ENCODE peak calls at places on chromosomes 3 and 15, in seven cellular contexts. N, S, W, Y, K, B and U are unnamed samples.

GRCh38 chr3:158768881-158769518 is 32.9 kb upstream of the MFSD1 start:
- DNase-seq in N (no peak), S (peak), W (peak), Y (no peak), K (peak), B (no peak), U (no peak)

GRCh38 chr15:58498821-58499580 is 67.2 kb downstream of the LIPC start:
- DNase-seq in N (no peak), S (peak), W (peak), Y (no peak), K (peak), B (no peak), U (no peak)

GRCh38 chr3:10758304-10759037 is 57.6 kb upstream of the SLC6A11 start:
- DNase-seq in N (no peak), S (peak), W (peak), Y (peak), K (peak), B (peak), U (peak)

GRCh38 chr3:133211449-133211848 is 173.3 kb downstream of the TMEM108 start:
- DNase-seq in N (peak), S (peak), W (no peak), Y (peak), K (no peak), B (no peak), U (peak)

GRCh38 chr3:39168156-39168780 is 14.9 kb upstream of the CSRNP1 start:
- DNase-seq in N (no peak), S (no peak), W (no peak), Y (no peak), K (no peak), B (no peak), U (no peak)

GRCh38 chr3:156957715-156958114 is 131.6 kb downstream of the LEKR1 start:
- DNase-seq in N (no peak), S (no peak), W (no peak), Y (no peak), K (no peak), B (no peak), U (no peak)

GRCh38 chr15:67396109-67396508 is 124.8 kb upstream of the C15orf61 start:
- DNase-seq in N (no peak), S (no peak), W (no peak), Y (no peak), K (no peak), B (no peak), U (no peak)

GRCh38 chr3:63274359-63274758 is 3.7 kb upstream of the SYNPR start:
- DNase-seq in N (no peak), S (no peak), W (no peak), Y (no peak), K (no peak), B (no peak), U (no peak)

GRCh38 chr3:99242271-99242670 is 340.8 kb upstream of the DCBLD2 start:
- DNase-seq in N (no peak), S (peak), W (peak), Y (no peak), K (peak), B (no peak), U (no peak)

GRCh38 chr3:78601249-78601648 is 1166.5 kb downstream of the ROBO1 start:
- DNase-seq in N (no peak), S (no peak), W (no peak), Y (no peak), K (no peak), B (no peak), U (no peak)

GRCh38 chr3:83065861-83066260 is 1304.4 kb upstream of the GBE1 start:
- DNase-seq in N (no peak), S (no peak), W (no peak), Y (no peak), K (no peak), B (no peak), U (no peak)

GRCh38 chr3:168024537-168024941 is 71.2 kb downstream of the GOLIM4 start:
- DNase-seq in N (no peak), S (peak), W (peak), Y (no peak), K (peak), B (no peak), U (no peak)

GRCh38 chr3:8622873-8623725 is 21.5 kb downstream of the SSUH2 start:
- DNase-seq in N (peak), S (peak), W (peak), Y (peak), K (peak), B (peak), U (peak)

GRCh38 chr15:100684591-100684990 is 82.2 kb downstream of the ASB7 start:
- DNase-seq in N (no peak), S (no peak), W (no peak), Y (no peak), K (no peak), B (no peak), U (peak)

GRCh38 chr3:70824785-70825184 is 512.3 kb upstream of the MDFIC2 start:
- DNase-seq in N (no peak), S (peak), W (peak), Y (no peak), K (no peak), B (no peak), U (no peak)

GRCh38 chr15:37098468-37099320 is 1.7 kb downstream of the MEIS2 start:
- DNase-seq in N (no peak), S (peak), W (peak), Y (peak), K (peak), B (peak), U (peak)

GRCh38 chr15:63446260-63446659 is 58.1 kb upstream of the USP3 start:
- DNase-seq in N (no peak), S (no peak), W (no peak), Y (no peak), K (no peak), B (no peak), U (no peak)

GRCh38 chr3:39166134-39166710 is 12.8 kb upstream of the CSRNP1 start:
- DNase-seq in N (no peak), S (peak), W (peak), Y (peak), K (peak), B (no peak), U (no peak)

GRCh38 chr15:86162172-86162591 is 82.5 kb downstream of the AGBL1 start:
- DNase-seq in N (no peak), S (no peak), W (no peak), Y (no peak), K (no peak), B (no peak), U (no peak)

DNA sequence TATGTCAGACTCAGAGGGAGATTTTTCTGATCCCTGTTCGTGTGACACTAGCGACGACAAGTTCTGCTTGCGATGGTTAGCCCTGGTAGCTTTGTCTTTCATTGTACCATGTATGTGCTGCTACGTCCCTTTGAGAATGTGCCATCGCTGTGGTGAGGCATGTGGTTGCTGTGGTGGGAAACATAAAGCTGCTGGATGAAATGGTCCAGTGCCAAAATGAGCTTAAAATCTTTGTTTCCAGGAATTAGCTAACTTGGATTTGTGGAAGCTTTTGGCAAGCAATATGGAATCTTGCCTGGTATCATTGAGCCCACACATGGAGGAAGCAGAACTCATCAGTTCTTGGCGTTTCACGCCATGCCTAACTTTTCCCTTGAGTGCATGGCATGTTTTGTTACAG is 98.8 kb downstream of the SPRED1 start:
- DNase-seq in N (no peak), S (no peak), W (no peak), Y (no peak), K (no peak), B (no peak), U (no peak)
- H2BK120ac ChIP-seq in N (no peak), S (no peak), W (peak), Y (no peak), K (no peak), B (no peak), U (no peak)

DNA sequence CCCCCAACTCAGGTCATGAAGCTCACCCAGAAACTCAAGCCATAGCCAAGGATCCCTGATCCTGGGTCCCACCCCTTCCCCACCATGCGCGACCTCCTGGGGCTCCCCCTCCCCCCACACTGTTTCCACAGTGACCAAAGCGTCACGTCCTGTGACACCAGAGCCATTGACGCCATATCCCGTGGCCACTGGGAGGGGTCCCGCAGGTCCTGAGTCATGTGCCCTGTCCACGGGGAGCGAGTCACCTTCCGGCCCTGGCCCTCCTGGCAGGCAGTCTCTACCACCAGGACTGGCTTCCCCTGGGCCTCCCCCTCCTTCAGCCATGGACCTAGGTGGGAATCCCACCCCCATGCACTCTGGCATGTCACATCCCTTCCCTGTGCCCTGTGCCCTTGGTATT is 15.6 kb downstream of the SEMA3F start:
- DNase-seq in N (no peak), S (peak), W (peak), Y (no peak), K (no peak), B (no peak), U (no peak)
- H3K4me2 ChIP-seq in N (no peak), S (no peak), W (peak), Y (no peak), K (no peak), B (no peak), U (no peak)

GRCh38 chr3:171840484-171840830 is 2.7 kb upstream of the TMEM212 start:
- DNase-seq in N (no peak), S (no peak), W (no peak), Y (no peak), K (no peak), B (no peak), U (no peak)

GRCh38 chr3:171839270-171839669 is 3.9 kb upstream of the TMEM212 start:
- DNase-seq in N (no peak), S (no peak), W (no peak), Y (no peak), K (no peak), B (no peak), U (no peak)

GRCh38 chr3:171842864-171843511 is at the start of gene TMEM212:
- DNase-seq in N (no peak), S (peak), W (peak), Y (peak), K (peak), B (no peak), U (no peak)

GRCh38 chr3:171841620-171842000 is 1.5 kb upstream of the TMEM212 start:
- DNase-seq in N (no peak), S (peak), W (peak), Y (no peak), K (peak), B (no peak), U (no peak)

GRCh38 chr3:171840831-171841619 is 2.1 kb upstream of the TMEM212 start:
- DNase-seq in N (no peak), S (peak), W (no peak), Y (no peak), K (no peak), B (no peak), U (no peak)
- H2BK120ac ChIP-seq in N (no peak), S (no peak), W (peak), Y (no peak), K (no peak), B (no peak), U (no peak)

DNA sequence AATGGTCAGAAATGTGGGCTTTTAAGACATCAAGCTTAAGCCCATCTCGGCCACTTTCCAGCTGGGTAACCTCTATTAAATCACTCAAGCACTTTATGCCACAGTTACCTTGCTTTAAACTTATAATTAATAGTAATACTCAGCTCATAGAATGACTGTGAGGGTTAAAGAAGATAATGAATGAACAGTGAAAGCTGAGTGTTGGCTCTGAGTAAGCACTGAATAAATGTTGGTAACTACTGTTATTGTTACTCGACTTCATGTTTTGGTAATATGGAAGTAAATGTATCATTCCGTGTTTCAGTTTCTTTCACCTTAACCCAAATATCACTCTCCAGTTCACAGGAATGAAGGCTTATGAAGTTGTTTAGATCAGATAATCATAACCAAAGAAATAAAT is 23.9 kb upstream of the OSTN start:
- DNase-seq in N (no peak), S (no peak), W (no peak), Y (no peak), K (no peak), B (no peak), U (no peak)
- H3K4me2 ChIP-seq in N (no peak), S (no peak), W (no peak), Y (no peak), K (no peak), B (no peak), U (no peak)

GRCh38 chr3:13150624-13151023 is 77.4 kb upstream of the IQSEC1 start:
- DNase-seq in N (no peak), S (no peak), W (no peak), Y (no peak), K (no peak), B (no peak), U (no peak)
- H2BK120ac ChIP-seq in N (no peak), S (no peak), W (no peak), Y (no peak), K (no peak), B (no peak), U (no peak)

GRCh38 chr3:142354076-142354475 is 93.8 kb downstream of the XRN1 start:
- DNase-seq in N (no peak), S (no peak), W (no peak), Y (no peak), K (peak), B (no peak), U (no peak)

GRCh38 chr3:142353571-142353970 is 94.3 kb downstream of the XRN1 start:
- DNase-seq in N (no peak), S (peak), W (peak), Y (no peak), K (peak), B (no peak), U (no peak)

GRCh38 chr3:142359367-142359766 is 88.5 kb downstream of the XRN1 start:
- DNase-seq in N (no peak), S (no peak), W (no peak), Y (no peak), K (no peak), B (no peak), U (no peak)

GRCh38 chr3:142355692-142356091 is 92.1 kb downstream of the XRN1 start:
- DNase-seq in N (no peak), S (no peak), W (no peak), Y (no peak), K (no peak), B (no peak), U (no peak)

GRCh38 chr3:142356818-142357217 is 91.0 kb downstream of the XRN1 start:
- DNase-seq in N (no peak), S (no peak), W (no peak), Y (no peak), K (no peak), B (no peak), U (no peak)
- H3K4me2 ChIP-seq in N (no peak), S (no peak), W (no peak), Y (no peak), K (no peak), B (no peak), U (no peak)

DNA sequence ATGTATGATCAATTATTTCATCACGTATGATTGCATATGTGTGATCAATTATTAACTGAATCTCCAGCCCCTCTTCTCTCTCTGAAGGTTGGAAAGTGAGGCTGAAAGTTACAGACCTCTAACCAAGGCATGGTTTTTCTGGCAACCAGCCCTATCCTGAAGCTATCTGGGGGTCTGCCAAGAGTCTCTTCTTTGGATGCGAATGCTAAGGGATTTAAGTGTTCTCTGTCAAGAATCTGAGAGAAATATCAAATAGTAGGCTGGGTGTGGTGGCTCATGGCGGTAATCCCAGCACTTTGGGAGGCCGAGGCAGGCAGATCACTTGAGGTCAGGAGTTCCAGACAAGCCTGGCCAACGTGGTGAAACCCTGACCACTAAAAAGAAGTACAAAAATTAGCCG is 8.1 kb downstream of the NKTR start:
- DNase-seq in N (no peak), S (no peak), W (peak), Y (no peak), K (no peak), B (no peak), U (no peak)
- H2BK120ac ChIP-seq in N (no peak), S (no peak), W (no peak), Y (no peak), K (no peak), B (no peak), U (no peak)

GRCh38 chr15:79640206-79640605 is 208.1 kb downstream of the MINAR1 start:
- DNase-seq in N (no peak), S (peak), W (peak), Y (peak), K (peak), B (no peak), U (no peak)

GRCh38 chr15:79635897-79636596 is 203.9 kb downstream of the MINAR1 start:
- DNase-seq in N (no peak), S (no peak), W (peak), Y (peak), K (no peak), B (no peak), U (no peak)

GRCh38 chr15:79629687-79630086 is 197.6 kb downstream of the MINAR1 start:
- DNase-seq in N (no peak), S (no peak), W (peak), Y (no peak), K (no peak), B (no peak), U (no peak)

GRCh38 chr15:79632457-79632856 is 200.3 kb downstream of the MINAR1 start:
- DNase-seq in N (no peak), S (no peak), W (no peak), Y (no peak), K (no peak), B (no peak), U (no peak)

DNA sequence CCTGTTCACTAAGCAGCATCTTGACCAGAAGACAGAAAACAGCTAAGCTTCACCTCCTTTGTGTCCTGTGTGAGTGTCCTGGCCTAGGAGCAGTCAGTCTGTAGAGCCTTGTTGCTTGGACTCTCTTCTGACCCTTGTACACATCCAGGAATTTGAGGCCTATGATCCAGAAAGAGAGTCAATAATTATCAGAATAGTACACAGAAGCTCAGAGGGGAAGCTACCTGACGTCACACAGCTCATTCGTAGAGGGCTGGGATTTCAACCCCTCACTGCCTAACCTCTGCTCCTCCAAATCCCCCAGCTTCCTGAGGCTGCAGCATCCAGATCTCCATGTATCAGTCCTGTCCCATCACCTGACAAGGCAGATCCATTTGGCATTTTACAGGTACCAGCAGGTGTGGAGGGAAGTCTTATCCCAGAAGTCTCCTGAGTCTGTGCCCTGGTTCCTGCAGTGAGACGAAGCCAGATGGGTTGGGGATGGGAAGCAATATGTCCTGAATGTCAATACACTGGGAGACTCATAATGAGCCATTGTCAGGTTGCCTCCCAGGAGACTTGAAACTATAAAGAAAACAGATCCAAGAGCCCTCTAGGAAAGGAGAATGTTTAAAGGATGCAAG is 203.1 kb downstream of the MINAR1 start:
- DNase-seq in N (no peak), S (no peak), W (no peak), Y (peak), K (no peak), B (no peak), U (no peak)
- H3K4me2 ChIP-seq in N (no peak), S (no peak), W (no peak), Y (no peak), K (no peak), B (no peak), U (no peak)

GRCh38 chr15:65302061-65302460 is 2.4 kb upstream of the RNU5B-1 start:
- DNase-seq in N (no peak), S (no peak), W (no peak), Y (no peak), K (no peak), B (no peak), U (no peak)
- H2BK120ac ChIP-seq in N (no peak), S (no peak), W (no peak), Y (no peak), K (no peak), B (no peak), U (no peak)

DNA sequence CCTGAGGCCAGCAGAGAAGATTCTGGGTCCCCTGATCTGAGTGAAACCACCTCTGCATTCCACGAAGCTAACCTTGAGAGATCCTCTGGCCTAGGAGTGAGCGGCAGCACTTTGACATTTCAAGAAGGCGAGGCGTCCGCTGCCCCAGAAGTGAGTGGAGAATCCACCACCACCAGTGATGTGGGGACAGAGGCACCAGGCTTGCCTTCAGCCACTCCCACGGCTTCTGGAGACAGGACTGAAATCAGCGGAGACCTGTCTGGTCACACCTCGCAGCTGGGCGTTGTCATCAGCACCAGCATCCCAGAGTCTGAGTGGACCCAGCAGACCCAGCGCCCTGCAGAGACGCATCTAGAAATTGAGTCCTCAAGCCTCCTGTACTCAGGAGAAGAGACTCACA is 36.4 kb downstream of the HAPLN3 start:
- DNase-seq in N (no peak), S (no peak), W (no peak), Y (no peak), K (no peak), B (no peak), U (no peak)
- H3K4me2 ChIP-seq in N (no peak), S (no peak), W (no peak), Y (no peak), K (no peak), B (no peak), U (no peak)